ENCODE peak calls at places on chromosomes 5 and 9, in six cellular contexts. S is HCT116, D is IMR-90, L is Peyer's patch, E is testis, W is spleen. Y is an unnamed sample. For H3K36me3, the result is how much of the 10 kb centered on the place peaks cover.

GRCh38 chr5:1497271-1497777 is 26.4 kb downstream of the LPCAT1 start:
- DNase-seq in S (no peak), D (no peak), L (peak), E (no peak), W (peak), Y (peak)

GRCh38 chr5:158877124-158877581 is 222.6 kb downstream of the EBF1 start:
- DNase-seq in S (no peak), D (no peak), L (no peak), E (no peak), W (no peak), Y (no peak)

GRCh38 chr5:35198096-35198495 is 32.2 kb downstream of the PRLR start:
- DNase-seq in S (no peak), D (peak), L (no peak), E (peak), W (no peak), Y (no peak)

GRCh38 chr5:91301459-91301858 is 81.7 kb downstream of the ARRDC3 start:
- DNase-seq in S (no peak), D (peak), L (no peak), E (no peak), W (no peak), Y (no peak)

GRCh38 chr9:130940023-130940549 is 1.0 kb upstream of the FIBCD1 start:
- DNase-seq in S (no peak), D (no peak), L (no peak), E (no peak), W (no peak), Y (no peak)

GRCh38 chr5:134837530-134838181 is 8.1 kb upstream of the C5orf24 start:
- DNase-seq in S (no peak), D (peak), L (no peak), E (peak), W (no peak), Y (no peak)

GRCh38 chr9:5554254-5554653 is 43.9 kb downstream of the PDCD1LG2 start:
- DNase-seq in S (no peak), D (peak), L (no peak), E (no peak), W (no peak), Y (no peak)

GRCh38 chr5:168885324-168886120 is 306.4 kb upstream of the PANK3 start:
- DNase-seq in S (no peak), D (no peak), L (no peak), E (no peak), W (no peak), Y (peak)

GRCh38 chr9:32782476-32783167 is 718 bp upstream of the TMEM215 start:
- DNase-seq in S (no peak), D (no peak), L (no peak), E (no peak), W (peak), Y (no peak)

GRCh38 chr9:24041294-24041693 is 215.3 kb upstream of the ELAVL2 start:
- DNase-seq in S (no peak), D (no peak), L (no peak), E (no peak), W (no peak), Y (no peak)

GRCh38 chr5:122156724-122157325 is 27.5 kb downstream of the ZNF474 start:
- DNase-seq in S (peak), D (peak), L (no peak), E (no peak), W (no peak), Y (no peak)

GRCh38 chr5:73434921-73435320 is 13.7 kb downstream of the FOXD1 start:
- DNase-seq in S (no peak), D (no peak), L (no peak), E (no peak), W (no peak), Y (no peak)

GRCh38 chr5:28430565-28431178 is 1392.3 kb upstream of the CDH9 start:
- DNase-seq in S (no peak), D (no peak), L (no peak), E (no peak), W (no peak), Y (no peak)

GRCh38 chr9:28212979-28213378 is 639.7 kb upstream of the C9orf72 start:
- DNase-seq in S (peak), D (peak), L (no peak), E (no peak), W (no peak), Y (no peak)

GRCh38 chr9:8188720-8189407 is 389.3 kb upstream of the DMAC1 start:
- DNase-seq in S (no peak), D (no peak), L (no peak), E (no peak), W (no peak), Y (no peak)

GRCh38 chr5:759111-759741 is 25.3 kb downstream of the ZDHHC11B start:
- DNase-seq in S (no peak), D (no peak), L (no peak), E (no peak), W (peak), Y (peak)

GRCh38 chr9:127500399-127500798 is 49.1 kb downstream of the LRSAM1 start:
- DNase-seq in S (no peak), D (no peak), L (no peak), E (no peak), W (no peak), Y (no peak)

GRCh38 chr5:32710335-32710858 is 724 bp upstream of the NPR3 start:
- DNase-seq in S (no peak), D (no peak), L (no peak), E (peak), W (no peak), Y (no peak)

GRCh38 chr5:884345-885126 is 8.1 kb downstream of the BRD9 start:
- DNase-seq in S (no peak), D (no peak), L (no peak), E (no peak), W (peak), Y (peak)

GRCh38 chr9:37302277-37302676 is 120.2 kb upstream of the GRHPR start:
- DNase-seq in S (no peak), D (no peak), L (peak), E (no peak), W (no peak), Y (no peak)

GRCh38 chr9:118091676-118092490 is 387.7 kb downstream of the TLR4 start:
- DNase-seq in S (no peak), D (no peak), L (no peak), E (no peak), W (no peak), Y (no peak)

GRCh38 chr5:97498657-97499056 is 315.6 kb upstream of the RIOK2 start:
- DNase-seq in S (no peak), D (no peak), L (no peak), E (no peak), W (no peak), Y (no peak)

GRCh38 chr5:9686211-9686610 is 56.1 kb upstream of the TAS2R1 start:
- DNase-seq in S (no peak), D (peak), L (no peak), E (no peak), W (no peak), Y (no peak)

GRCh38 chr9:19231126-19232035 is 888 bp downstream of the DENND4C start:
- DNase-seq in S (no peak), D (peak), L (peak), E (peak), W (peak), Y (no peak)

GRCh38 chr9:27540537-27540936 is 10.9 kb upstream of the MOB3B start:
- DNase-seq in S (no peak), D (peak), L (no peak), E (no peak), W (no peak), Y (no peak)

GRCh38 chr5:89128930-89129625 is 246.1 kb upstream of the MEF2C start:
- DNase-seq in S (no peak), D (no peak), L (no peak), E (no peak), W (no peak), Y (no peak)

GRCh38 chr9:127104465-127105311 is 17.7 kb downstream of the ANGPTL2 start:
- DNase-seq in S (no peak), D (peak), L (no peak), E (no peak), W (no peak), Y (no peak)

GRCh38 chr5:73528248-73528647 is 30.0 kb downstream of the BTF3 start:
- DNase-seq in S (no peak), D (no peak), L (no peak), E (no peak), W (no peak), Y (no peak)

GRCh38 chr9:99103909-99104458 is 929 bp upstream of the TGFBR1 start:
- DNase-seq in S (no peak), D (peak), L (no peak), E (peak), W (peak), Y (no peak)

GRCh38 chr5:170641589-170642031 is 137.8 kb downstream of the KCNIP1 start:
- DNase-seq in S (no peak), D (no peak), L (no peak), E (no peak), W (peak), Y (no peak)

GRCh38 chr5:104186100-104186499 is 623.5 kb upstream of the NUDT12 start:
- DNase-seq in S (peak), D (no peak), L (no peak), E (no peak), W (no peak), Y (no peak)

GRCh38 chr5:36875789-36876388 is 680 bp upstream of the NIPBL start:
- DNase-seq in S (peak), D (peak), L (peak), E (peak), W (peak), Y (peak)

GRCh38 chr9:113416149-113416726 is 5.7 kb downstream of the C9orf43 start:
- DNase-seq in S (no peak), D (no peak), L (peak), E (no peak), W (no peak), Y (no peak)

GRCh38 chr9:4831944-4832343 is 39.2 kb downstream of the RCL1 start:
- DNase-seq in S (no peak), D (no peak), L (no peak), E (no peak), W (no peak), Y (no peak)

GRCh38 chr5:111755942-111756353 is 1.0 kb downstream of the NREP start:
- DNase-seq in S (no peak), D (peak), L (no peak), E (no peak), W (no peak), Y (no peak)

GRCh38 chr5:158119852-158120708 is 261.1 kb upstream of the CLINT1 start:
- DNase-seq in S (no peak), D (peak), L (no peak), E (no peak), W (no peak), Y (no peak)

GRCh38 chr9:96620832-96621269 is 1.2 kb upstream of the CDC14B start:
- DNase-seq in S (no peak), D (no peak), L (no peak), E (no peak), W (no peak), Y (no peak)

GRCh38 chr9:131714161-131714646 is 25.7 kb downstream of the RAPGEF1 start:
- DNase-seq in S (no peak), D (peak), L (no peak), E (no peak), W (no peak), Y (no peak)

GRCh38 chr5:150358261-150359095 is 981 bp downstream of the TCOF1 start:
- DNase-seq in S (peak), D (peak), L (no peak), E (no peak), W (no peak), Y (no peak)

GRCh38 chr5:150361301-150361700 is 3.8 kb downstream of the TCOF1 start:
- DNase-seq in S (no peak), D (no peak), L (no peak), E (no peak), W (no peak), Y (no peak)

GRCh38 chr5:150368526-150368925 is 11.0 kb downstream of the TCOF1 start:
- DNase-seq in S (no peak), D (no peak), L (no peak), E (no peak), W (no peak), Y (no peak)

GRCh38 chr5:150364004-150364403 is 6.5 kb downstream of the TCOF1 start:
- DNase-seq in S (no peak), D (no peak), L (no peak), E (no peak), W (no peak), Y (no peak)

DNA sequence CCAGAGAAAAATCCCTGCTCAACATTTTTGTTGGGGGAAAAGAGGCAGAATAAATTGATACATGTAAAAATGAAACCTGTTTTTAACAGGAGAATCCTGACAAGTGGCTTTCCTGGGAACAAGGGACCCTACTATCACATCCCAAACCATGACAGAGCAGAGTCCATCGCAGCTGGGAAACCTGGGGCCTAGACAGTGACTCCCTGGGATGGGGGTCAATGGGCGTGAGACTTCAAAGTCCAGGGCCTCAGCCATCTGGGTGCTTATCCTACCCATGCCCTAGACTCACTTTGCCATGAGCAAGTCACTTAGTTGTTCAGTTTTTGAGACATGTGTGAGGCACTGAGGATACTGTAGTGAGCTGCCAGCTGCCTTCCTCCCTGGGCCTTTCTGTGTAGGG is 5.7 kb downstream of the TCOF1 start:
- DNase-seq in S (no peak), D (no peak), L (no peak), E (no peak), W (no peak), Y (no peak)
- H3K36me3 ChIP-seq in S (under half), D (half or more), L (under half), E (under half), W (half or more), Y (half or more)

GRCh38 chr5:143403357-143403606 is 204 bp downstream of the NR3C1 start:
- DNase-seq in S (no peak), D (no peak), L (no peak), E (no peak), W (no peak), Y (no peak)

GRCh38 chr5:143404416-143405062 is 1.1 kb upstream of the NR3C1 start:
- DNase-seq in S (no peak), D (peak), L (peak), E (peak), W (peak), Y (peak)

GRCh38 chr5:143405063-143405746 is 1.7 kb upstream of the NR3C1 start:
- DNase-seq in S (no peak), D (peak), L (peak), E (peak), W (peak), Y (peak)

GRCh38 chr5:143402464-143403356 is 776 bp downstream of the NR3C1 start:
- DNase-seq in S (no peak), D (peak), L (peak), E (peak), W (peak), Y (peak)

GRCh38 chr5:143403607-143404415 is at the start of gene NR3C1:
- DNase-seq in S (no peak), D (peak), L (peak), E (peak), W (peak), Y (peak)
- TF ChIP-seq POLR2A in S (no peak), D (peak), L (peak), E (no peak), W (no peak), Y (peak)

GRCh38 chr5:31465282-31465681 is 66.6 kb downstream of the DROSHA start:
- DNase-seq in S (no peak), D (no peak), L (no peak), E (no peak), W (no peak), Y (no peak)
- H3K36me3 ChIP-seq in S (under half), D (under half), L (under half), E (under half), W (half or more), Y (half or more)

GRCh38 chr5:140003519-140003918 is 39.6 kb downstream of the NRG2 start:
- DNase-seq in S (no peak), D (no peak), L (no peak), E (no peak), W (no peak), Y (no peak)
- TF ChIP-seq POLR2A in S (no peak), D (no peak), L (no peak), E (no peak), W (no peak), Y (no peak)

GRCh38 chr5:145925353-145925752 is 11.0 kb upstream of the SH3RF2 start:
- DNase-seq in S (no peak), D (peak), L (no peak), E (no peak), W (no peak), Y (no peak)
- H3K36me3 ChIP-seq in S (under half), D (under half), L (under half), E (under half), W (under half), Y (under half)

GRCh38 chr9:86943223-86943870 is 4.0 kb downstream of the GAS1 start:
- DNase-seq in S (no peak), D (no peak), L (no peak), E (peak), W (no peak), Y (no peak)
- TF ChIP-seq POLR2A in S (no peak), D (no peak), L (no peak), E (no peak), W (no peak), Y (no peak)